ENCODE peak calls at places on chromosomes 6 and 20, in five cellular contexts. R is GM23248, B is HepG2, Y is neural progenitor cell, P is fibroblast of lung. I is an unnamed sample.

GRCh38 chr6:16684896-16685554 is 76.2 kb downstream of the ATXN1 start:
- DNase-seq in R (peak; percentile 93), B (no peak), Y (no peak), P (no peak), I (peak; percentile 65)

GRCh38 chr20:31833130-31833930 is 12.1 kb downstream of the FOXS1 start:
- DNase-seq in R (peak; percentile 52), B (peak; percentile 74), Y (peak; percentile 87), P (peak; percentile 43), I (peak; percentile 61)

GRCh38 chr6:34469499-34469898 is 3.6 kb downstream of the PACSIN1 start:
- DNase-seq in R (no peak), B (no peak), Y (no peak), P (no peak), I (no peak)

GRCh38 chr6:74280130-74280692 is 584.2 kb downstream of the CD109 start:
- DNase-seq in R (peak; percentile 38), B (no peak), Y (no peak), P (no peak), I (no peak)

GRCh38 chr6:17032595-17033591 is 69.0 kb upstream of the STMND1 start:
- DNase-seq in R (peak; percentile 97), B (no peak), Y (no peak), P (peak; percentile 95), I (peak; percentile 97)

GRCh38 chr6:44186691-44187025 is 28.0 kb downstream of the CAPN11 start:
- DNase-seq in R (no peak), B (no peak), Y (no peak), P (no peak), I (no peak)

GRCh38 chr20:53157443-53158408 is 185.6 kb downstream of the TSHZ2 start:
- DNase-seq in R (peak; percentile 41), B (peak; percentile 72), Y (peak; percentile 72), P (peak; percentile 52), I (peak; percentile 62)

GRCh38 chr6:2914318-2914660 is 11.2 kb upstream of the SERPINB9 start:
- DNase-seq in R (no peak), B (no peak), Y (no peak), P (peak; percentile 11), I (no peak)

GRCh38 chr6:12012231-12012565 is at the start of gene HIVEP1:
- DNase-seq in R (peak; percentile 66), B (no peak), Y (peak; percentile 79), P (no peak), I (no peak)

GRCh38 chr20:49420811-49421295 is 61.6 kb downstream of the KCNB1 start:
- DNase-seq in R (peak; percentile 14), B (no peak), Y (no peak), P (no peak), I (no peak)

GRCh38 chr20:33372993-33373441 is 28.3 kb downstream of the CDK5RAP1 start:
- DNase-seq in R (peak; percentile 7), B (peak; percentile 24), Y (no peak), P (peak; percentile 41), I (no peak)

GRCh38 chr6:170439366-170440351 is 113.4 kb downstream of the PSMB1 start:
- DNase-seq in R (no peak), B (no peak), Y (no peak), P (no peak), I (no peak)

GRCh38 chr6:36642913-36643817 is 35.3 kb upstream of the CDKN1A start:
- DNase-seq in R (peak; percentile 96), B (peak; percentile 88), Y (no peak), P (peak; percentile 88), I (peak; percentile 87)

GRCh38 chr20:10953437-10953836 is 279.6 kb upstream of the JAG1 start:
- DNase-seq in R (no peak), B (no peak), Y (peak; percentile 13), P (no peak), I (no peak)

GRCh38 chr6:14039038-14039437 is 78.5 kb upstream of the CD83 start:
- DNase-seq in R (no peak), B (no peak), Y (no peak), P (no peak), I (no peak)

GRCh38 chr6:91412532-91412931 is 825.7 kb upstream of the MAP3K7 start:
- DNase-seq in R (no peak), B (no peak), Y (no peak), P (no peak), I (no peak)

GRCh38 chr6:129131282-129131681 is 248.3 kb downstream of the LAMA2 start:
- DNase-seq in R (no peak), B (no peak), Y (no peak), P (peak; percentile 39), I (peak; percentile 25)

GRCh38 chr20:24102749-24103148 is 114.2 kb upstream of the GGTLC1 start:
- DNase-seq in R (peak; percentile 26), B (no peak), Y (no peak), P (no peak), I (peak; percentile 40)

DNA sequence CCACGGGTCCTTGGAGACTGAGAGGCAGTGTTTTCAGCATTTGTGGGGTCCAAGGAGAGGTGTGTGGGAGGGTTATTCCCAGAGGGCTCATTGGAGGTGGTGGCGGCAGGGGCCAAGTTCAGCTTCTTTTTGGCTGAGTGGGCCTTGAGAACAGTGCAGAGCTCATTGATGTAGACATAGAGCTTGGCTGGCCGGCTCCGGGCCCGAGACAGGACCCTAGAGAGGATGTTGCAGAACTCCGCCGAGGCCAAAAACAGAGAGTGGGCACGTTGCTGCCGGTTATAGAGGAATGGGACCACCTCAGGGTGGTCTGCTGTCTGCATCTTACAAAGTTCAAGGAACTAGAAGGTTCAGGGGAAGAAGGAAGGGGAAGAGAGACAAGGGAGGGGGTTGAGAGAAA is 3.7 kb upstream of the ZBTB22 start:
- DNase-seq in R (no peak), B (no peak), Y (no peak), P (no peak), I (no peak)
- H3K9ac ChIP-seq in R (peak overlapping the region; percentile 94), B (peak overlapping the region; percentile 84), Y (no peak overlapping the region), P (no peak overlapping the region), I (peak overlapping the region; percentile 84)

DNA sequence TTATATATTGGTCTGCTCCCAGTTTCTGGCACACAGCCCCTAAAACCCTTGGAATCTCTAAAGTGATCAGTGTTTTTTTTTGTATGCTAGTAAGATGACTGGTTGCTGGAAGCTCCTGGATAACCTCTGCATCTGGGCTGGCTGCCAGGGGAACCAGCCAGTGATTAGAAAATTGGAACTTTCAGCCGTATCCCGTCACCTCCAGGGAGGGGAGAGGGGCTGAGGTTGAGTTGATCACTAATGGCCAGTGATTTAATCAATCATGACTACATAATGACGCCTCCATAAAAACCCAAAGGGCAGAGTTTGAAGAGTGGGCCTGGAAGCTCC is 48.0 kb upstream of the NOP56 start:
- DNase-seq in R (no peak), B (no peak), Y (no peak), P (no peak), I (no peak)
- H3K9me3 ChIP-seq in R (no peaks in the 10 kb centered on the region), B (peaks cover 25% of the 10 kb centered on the region), Y (peaks cover 7% of the 10 kb centered on the region), P (no peaks in the 10 kb centered on the region), I (peaks cover 35% of the 10 kb centered on the region)

GRCh38 chr20:8875586-8875985 is 193.3 kb upstream of the PLCB4 start:
- DNase-seq in R (peak; percentile 3), B (no peak), Y (no peak), P (no peak), I (peak; percentile 76)

GRCh38 chr20:8874437-8874836 is 194.4 kb upstream of the PLCB4 start:
- DNase-seq in R (no peak), B (no peak), Y (no peak), P (peak; percentile 52), I (no peak)

GRCh38 chr20:8876381-8876780 is 192.5 kb upstream of the PLCB4 start:
- DNase-seq in R (no peak), B (no peak), Y (no peak), P (no peak), I (no peak)

GRCh38 chr20:8879669-8880068 is 189.2 kb upstream of the PLCB4 start:
- DNase-seq in R (no peak), B (no peak), Y (peak; percentile 4), P (no peak), I (no peak)

GRCh38 chr20:8877294-8877693 is 191.6 kb upstream of the PLCB4 start:
- DNase-seq in R (no peak), B (no peak), Y (no peak), P (no peak), I (no peak)
- H3K4me3 ChIP-seq in R (no peak overlapping the region), B (no peak overlapping the region), Y (no peak overlapping the region), P (no peak overlapping the region), I (no peak overlapping the region)

DNA sequence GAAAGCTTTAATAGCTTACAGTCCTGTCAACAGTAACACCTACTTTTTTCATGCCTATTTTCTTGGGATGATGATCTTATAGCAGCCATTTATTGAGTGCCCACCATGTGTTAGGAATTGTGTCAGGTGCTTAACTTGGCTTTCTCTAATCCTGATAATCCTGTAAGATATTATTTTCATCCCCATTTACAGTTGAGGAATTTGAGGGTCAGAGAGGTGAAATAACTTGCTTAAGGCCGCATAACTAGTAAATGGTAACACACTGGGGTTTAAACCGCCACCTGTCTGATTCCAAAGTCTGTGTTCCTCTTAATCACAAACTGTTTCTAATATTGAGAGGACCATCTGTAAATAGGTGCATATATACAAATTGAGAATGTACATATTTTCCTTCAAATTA is 55.5 kb downstream of the NCOA3 start:
- DNase-seq in R (no peak), B (no peak), Y (no peak), P (no peak), I (no peak)
- H3K9ac ChIP-seq in R (no peak overlapping the region), B (no peak overlapping the region), Y (no peak overlapping the region), P (no peak overlapping the region), I (no peak overlapping the region)

GRCh38 chr20:58851969-58852458 is 502 bp upstream of the GNAS start:
- DNase-seq in R (no peak), B (no peak), Y (no peak), P (no peak), I (no peak)
- H3K9me3 ChIP-seq in R (no peaks in the 10 kb centered on the region), B (no peaks in the 10 kb centered on the region), Y (no peaks in the 10 kb centered on the region), P (no peaks in the 10 kb centered on the region), I (no peaks in the 10 kb centered on the region)